ENCODE peak calls at places on chromosome 21, in six cellular contexts. J is GM23248, S is HCT116, T is hepatocyte, I is GM23338, E is PC-9. C is an unnamed sample.
A peak's percentile ranks its signal among the peaks of the same experiment; 100 is the strongest.

GRCh38 chr21:25369524-25370300 is 237.6 kb downstream of the MRPL39 start:
- DNase-seq in J (peak; percentile 71), S (no peak), T (no peak), I (no peak), E (no peak), C (peak; percentile 90)

GRCh38 chr21:14913576-14914146 is 151.1 kb downstream of the NRIP1 start:
- DNase-seq in J (no peak), S (no peak), T (no peak), I (no peak), E (no peak), C (peak; percentile 59)

GRCh38 chr21:37870229-37870628 is 46.0 kb downstream of the KCNJ6 start:
- DNase-seq in J (no peak), S (no peak), T (no peak), I (no peak), E (no peak), C (no peak)

GRCh38 chr21:8991968-8992621 is 1529.3 kb upstream of the TPTE start:
- DNase-seq in J (no peak), S (no peak), T (no peak), I (no peak), E (no peak), C (peak; percentile 1)

GRCh38 chr21:25735895-25736597 is 1.3 kb downstream of the GABPA start:
- DNase-seq in J (peak; percentile 49), S (no peak), T (peak; percentile 59), I (peak; percentile 35), E (no peak), C (peak; percentile 9)

GRCh38 chr21:25457411-25457810 is 149.9 kb downstream of the MRPL39 start:
- DNase-seq in J (peak; percentile 56), S (no peak), T (peak; percentile 5), I (no peak), E (no peak), C (peak; percentile 77)

GRCh38 chr21:15224346-15225086 is 159.7 kb upstream of the NRIP1 start:
- DNase-seq in J (peak; percentile 97), S (peak; percentile 56), T (no peak), I (no peak), E (peak; percentile 28), C (peak; percentile 99)

GRCh38 chr21:36699026-36699545 is at the start of gene SIM2:
- DNase-seq in J (peak; percentile 53), S (peak; percentile 46), T (no peak), I (peak; percentile 62), E (peak; percentile 83), C (peak; percentile 92)

GRCh38 chr21:39088831-39089380 is 94.3 kb downstream of the PSMG1 start:
- DNase-seq in J (peak; percentile 52), S (no peak), T (no peak), I (no peak), E (no peak), C (peak; percentile 66)

GRCh38 chr21:37546949-37547614 is 180.5 kb downstream of the DYRK1A start:
- DNase-seq in J (peak; percentile 55), S (no peak), T (no peak), I (no peak), E (no peak), C (peak; percentile 22)

GRCh38 chr21:43717967-43718871 is 710 bp upstream of the PDXK start:
- DNase-seq in J (no peak), S (no peak), T (no peak), I (peak; percentile 50), E (no peak), C (no peak)

GRCh38 chr21:41419921-41420862 is 5.8 kb upstream of the MX1 start:
- DNase-seq in J (peak; percentile 91), S (peak; percentile 23), T (peak; percentile 92), I (peak; percentile 87), E (peak; percentile 69), C (peak; percentile 89)

GRCh38 chr21:41659791-41660560 is 106.9 kb downstream of the RIPK4 start:
- DNase-seq in J (peak; percentile 53), S (no peak), T (no peak), I (no peak), E (peak; percentile 67), C (peak; percentile 70)

GRCh38 chr21:44503901-44504399 is 36.0 kb downstream of the KRTAP10-1 start:
- DNase-seq in J (no peak), S (no peak), T (no peak), I (no peak), E (no peak), C (no peak)

GRCh38 chr21:43775795-43776430 is at the start of gene CSTB:
- DNase-seq in J (peak; percentile 79), S (peak; percentile 23), T (peak; percentile 89), I (peak; percentile 85), E (no peak), C (peak; percentile 31)

GRCh38 chr21:40270134-40270533 is 402.9 kb downstream of the PCP4 start:
- DNase-seq in J (no peak), S (no peak), T (no peak), I (no peak), E (no peak), C (no peak)

GRCh38 chr21:39537571-39537970 is 75.2 kb upstream of the B3GALT5 start:
- DNase-seq in J (no peak), S (no peak), T (no peak), I (peak; percentile 86), E (no peak), C (no peak)

GRCh38 chr21:21682172-21682571 is 684.0 kb downstream of the NCAM2 start:
- DNase-seq in J (peak; percentile 67), S (no peak), T (no peak), I (no peak), E (no peak), C (peak; percentile 52)

GRCh38 chr21:38424333-38424732 is 73.9 kb downstream of the ERG start:
- DNase-seq in J (no peak), S (no peak), T (no peak), I (no peak), E (no peak), C (no peak)

GRCh38 chr21:38814126-38815059 is 8.7 kb downstream of the ETS2 start:
- DNase-seq in J (no peak), S (no peak), T (no peak), I (peak; percentile 40), E (no peak), C (no peak)

GRCh38 chr21:36297938-36298572 is 21.9 kb upstream of the MORC3 start:
- DNase-seq in J (peak; percentile 82), S (no peak), T (peak; percentile 67), I (no peak), E (peak; percentile 55), C (peak; percentile 74)

GRCh38 chr21:38039841-38040240 is 123.6 kb upstream of the KCNJ6 start:
- DNase-seq in J (peak; percentile 6), S (no peak), T (no peak), I (no peak), E (no peak), C (no peak)

GRCh38 chr21:37204580-37204979 is 62.6 kb downstream of the VPS26C start:
- DNase-seq in J (no peak), S (no peak), T (no peak), I (no peak), E (no peak), C (no peak)

GRCh38 chr21:38831526-38832467 is 26.1 kb downstream of the ETS2 start:
- DNase-seq in J (peak; percentile 92), S (peak; percentile 35), T (peak; percentile 89), I (no peak), E (peak; percentile 37), C (peak; percentile 81)

GRCh38 chr21:25280061-25280460 is 327.2 kb downstream of the MRPL39 start:
- DNase-seq in J (no peak), S (no peak), T (no peak), I (peak; percentile 2), E (no peak), C (no peak)

GRCh38 chr21:41109174-41109573 is 58.8 kb upstream of the BACE2 start:
- DNase-seq in J (no peak), S (no peak), T (no peak), I (no peak), E (no peak), C (no peak)

GRCh38 chr21:25887166-25887565 is 152.4 kb downstream of the GABPA start:
- DNase-seq in J (peak; percentile 15), S (no peak), T (no peak), I (peak; percentile 59), E (no peak), C (peak; percentile 19)

GRCh38 chr21:38258803-38259485 is 2.2 kb downstream of the KCNJ15 start:
- DNase-seq in J (peak; percentile 56), S (no peak), T (peak; percentile 44), I (no peak), E (no peak), C (peak; percentile 22)

GRCh38 chr21:45613396-45613795 is 30.1 kb upstream of the PCBP3 start:
- DNase-seq in J (no peak), S (no peak), T (no peak), I (no peak), E (no peak), C (no peak)
- H3K27me3 ChIP-seq in J (peaks cover 29% of the 10 kb centered on the region), S (peaks cover 22% of the 10 kb centered on the region), T (peaks cover 5% of the 10 kb centered on the region), I (no peaks in the 10 kb centered on the region), E (peaks cover 66% of the 10 kb centered on the region), C (peaks cover 41% of the 10 kb centered on the region)

GRCh38 chr21:42685036-42685435 is 31.6 kb downstream of the PDE9A start:
- DNase-seq in J (peak; percentile 42), S (no peak), T (no peak), I (peak; percentile 33), E (no peak), C (no peak)
- H3K9me2 ChIP-seq in J (no peaks in the 10 kb centered on the region), S (no peaks in the 10 kb centered on the region), T (no peaks in the 10 kb centered on the region), I (no peaks in the 10 kb centered on the region), E (no peaks in the 10 kb centered on the region), C (no peaks in the 10 kb centered on the region)

GRCh38 chr21:17414766-17415165 is 98.1 kb upstream of the CXADR start:
- DNase-seq in J (no peak), S (no peak), T (no peak), I (peak; percentile 16), E (no peak), C (no peak)

DNA sequence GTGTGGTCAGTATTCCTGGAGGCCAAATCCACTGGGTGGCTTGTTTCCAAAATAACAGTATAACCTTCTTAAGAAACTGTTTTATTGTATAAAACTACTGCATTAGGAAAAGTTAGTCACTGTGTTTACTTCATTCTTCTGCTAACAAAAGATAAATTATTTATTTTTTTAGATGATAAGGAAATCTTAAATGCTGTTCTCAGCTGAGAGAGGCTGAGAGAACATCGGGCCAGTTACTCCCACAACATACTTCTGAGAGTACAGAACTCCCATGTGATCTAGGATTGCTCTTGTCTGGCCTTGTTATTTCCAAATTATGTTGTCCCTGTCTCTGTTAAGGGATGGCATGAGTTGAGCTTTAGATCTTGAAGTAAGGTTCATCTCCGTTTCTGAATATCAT is 96.7 kb upstream of the CXADR start:
- DNase-seq in J (peak; percentile 4), S (no peak), T (no peak), I (no peak), E (no peak), C (no peak)
- H3K27me3 ChIP-seq in J (peaks cover 17% of the 10 kb centered on the region), S (peaks cover 3% of the 10 kb centered on the region), T (no peaks in the 10 kb centered on the region), I (no peaks in the 10 kb centered on the region), E (no peaks in the 10 kb centered on the region), C (peaks cover 4% of the 10 kb centered on the region)

GRCh38 chr21:32424674-32425073 is 12.2 kb downstream of the EVA1C start:
- DNase-seq in J (no peak), S (no peak), T (no peak), I (no peak), E (no peak), C (peak; percentile 31)

GRCh38 chr21:32427958-32428623 is 15.6 kb downstream of the EVA1C start:
- DNase-seq in J (no peak), S (no peak), T (no peak), I (no peak), E (no peak), C (no peak)

GRCh38 chr21:32425628-32426027 is 13.1 kb downstream of the EVA1C start:
- DNase-seq in J (no peak), S (no peak), T (no peak), I (no peak), E (no peak), C (no peak)

GRCh38 chr21:32426066-32426465 is 13.6 kb downstream of the EVA1C start:
- DNase-seq in J (no peak), S (no peak), T (no peak), I (no peak), E (no peak), C (peak; percentile 3)

GRCh38 chr21:32426592-32427051 is 14.1 kb downstream of the EVA1C start:
- DNase-seq in J (peak; percentile 58), S (no peak), T (no peak), I (no peak), E (no peak), C (peak; percentile 86)
- H3K9me2 ChIP-seq in J (no peaks in the 10 kb centered on the region), S (no peaks in the 10 kb centered on the region), T (no peaks in the 10 kb centered on the region), I (no peaks in the 10 kb centered on the region), E (no peaks in the 10 kb centered on the region), C (no peaks in the 10 kb centered on the region)

C was measured in PC-3.